ENCODE peak calls at places on chromosomes 4 and X, in four cellular contexts. W, J, K and R are unnamed samples.

GRCh38 chrX:107567370-107567769 is 60.9 kb upstream of the PRPS1 start:
- DNase-seq in W (no peak), J (no peak), K (no peak), R (no peak)

GRCh38 chr4:155552180-155552579 is 114.5 kb upstream of the GUCY1A1 start:
- DNase-seq in W (no peak), J (no peak), K (no peak), R (no peak)

GRCh38 chr4:81773557-81773956 is 301.9 kb upstream of the RASGEF1B start:
- DNase-seq in W (no peak), J (no peak), K (no peak), R (no peak)

GRCh38 chr4:185738038-185738552 is 73.9 kb downstream of the SORBS2 start:
- DNase-seq in W (peak), J (no peak), K (no peak), R (no peak)

GRCh38 chrX:118116308-118117068 is at the start of gene KLHL13:
- DNase-seq in W (peak), J (no peak), K (peak), R (peak)

GRCh38 chr4:6917445-6918241 is 8.0 kb downstream of the TBC1D14 start:
- DNase-seq in W (peak), J (peak), K (peak), R (no peak)

GRCh38 chr4:89142691-89143669 is 31.6 kb downstream of the TIGD2 start:
- DNase-seq in W (no peak), J (no peak), K (no peak), R (no peak)

GRCh38 chr4:8571702-8572685 is 8.2 kb upstream of the GPR78 start:
- DNase-seq in W (no peak), J (no peak), K (no peak), R (no peak)

GRCh38 chr4:103204114-103204513 is 6.0 kb upstream of the CENPE start:
- DNase-seq in W (peak), J (peak), K (no peak), R (no peak)

GRCh38 chrX:2710496-2710895 is 19.4 kb downstream of the CD99 start:
- DNase-seq in W (no peak), J (no peak), K (no peak), R (no peak)

GRCh38 chrX:110384490-110384889 is 25.8 kb downstream of the RTL9 start:
- DNase-seq in W (no peak), J (no peak), K (no peak), R (no peak)

GRCh38 chrX:119574394-119575266 is at the start of gene UBE2A:
- DNase-seq in W (peak), J (peak), K (peak), R (peak)

GRCh38 chr4:78520808-78521226 is 30.8 kb upstream of the ANXA3 start:
- DNase-seq in W (no peak), J (no peak), K (no peak), R (no peak)

GRCh38 chrX:65706041-65706828 is 38.8 kb downstream of the MSN start:
- DNase-seq in W (peak), J (no peak), K (no peak), R (peak)
- H3K27ac ChIP-seq in W (peak), J (peak), K (peak), R (peak)

GRCh38 chr4:20764353-20764752 is 64.1 kb downstream of the PACRGL start:
- DNase-seq in W (peak), J (no peak), K (no peak), R (no peak)

GRCh38 chr4:20761826-20762225 is 61.6 kb downstream of the PACRGL start:
- DNase-seq in W (no peak), J (no peak), K (no peak), R (no peak)

GRCh38 chr4:20761382-20761781 is 61.1 kb downstream of the PACRGL start:
- DNase-seq in W (no peak), J (no peak), K (no peak), R (no peak)

GRCh38 chr4:20754091-20754490 is 53.8 kb downstream of the PACRGL start:
- DNase-seq in W (no peak), J (no peak), K (no peak), R (no peak)

DNA sequence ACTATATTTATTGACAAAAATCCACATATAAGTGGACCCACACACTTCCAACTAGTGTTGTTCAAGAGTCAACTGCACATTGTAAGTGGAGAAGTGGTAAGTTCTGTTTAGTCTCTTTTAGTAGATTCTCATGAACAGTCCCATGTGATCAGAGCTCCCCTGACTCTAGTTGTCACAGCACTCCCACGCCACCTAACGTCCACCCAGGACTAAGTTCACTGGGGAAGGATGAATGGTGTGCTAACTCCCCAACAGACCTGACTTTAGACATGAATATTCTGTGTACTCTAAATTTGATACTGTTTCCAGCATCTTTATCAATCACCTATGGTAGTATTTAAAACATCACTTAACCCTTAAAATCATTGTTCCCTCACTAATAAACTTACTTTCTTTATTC is 59.8 kb downstream of the PACRGL start:
- DNase-seq in W (peak), J (peak), K (no peak), R (no peak)
- TF ChIP-seq CTCF in W (no peak), J (peak), K (no peak), R (no peak)

GRCh38 chr4:10664408-10664807 is 20.2 kb downstream of the CLNK start:
- DNase-seq in W (peak), J (no peak), K (no peak), R (no peak)
- H3K27ac ChIP-seq in W (no peak), J (no peak), K (no peak), R (no peak)

DNA sequence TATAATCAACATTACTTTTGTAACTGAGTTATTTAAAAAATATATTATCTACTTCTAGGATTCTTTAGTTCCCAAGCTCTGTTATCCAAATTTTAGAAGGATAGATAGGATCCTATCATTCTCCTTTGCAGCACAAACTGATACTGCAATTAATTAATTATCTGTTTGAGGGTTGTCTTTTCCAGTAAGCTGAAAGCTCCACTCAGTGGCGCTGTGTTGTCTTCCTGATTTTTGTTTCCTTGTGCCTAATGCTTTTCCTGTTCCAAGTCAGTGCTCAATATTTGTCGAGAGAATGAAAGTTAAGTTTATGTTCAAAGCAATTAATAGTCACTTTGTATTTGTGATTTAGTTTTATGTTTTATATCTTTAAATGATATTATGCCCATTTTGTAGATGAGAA is 107.4 kb upstream of the ANK2 start:
- DNase-seq in W (no peak), J (no peak), K (no peak), R (no peak)
- TF ChIP-seq CTCF in W (no peak), J (peak), K (no peak), R (no peak)

DNA sequence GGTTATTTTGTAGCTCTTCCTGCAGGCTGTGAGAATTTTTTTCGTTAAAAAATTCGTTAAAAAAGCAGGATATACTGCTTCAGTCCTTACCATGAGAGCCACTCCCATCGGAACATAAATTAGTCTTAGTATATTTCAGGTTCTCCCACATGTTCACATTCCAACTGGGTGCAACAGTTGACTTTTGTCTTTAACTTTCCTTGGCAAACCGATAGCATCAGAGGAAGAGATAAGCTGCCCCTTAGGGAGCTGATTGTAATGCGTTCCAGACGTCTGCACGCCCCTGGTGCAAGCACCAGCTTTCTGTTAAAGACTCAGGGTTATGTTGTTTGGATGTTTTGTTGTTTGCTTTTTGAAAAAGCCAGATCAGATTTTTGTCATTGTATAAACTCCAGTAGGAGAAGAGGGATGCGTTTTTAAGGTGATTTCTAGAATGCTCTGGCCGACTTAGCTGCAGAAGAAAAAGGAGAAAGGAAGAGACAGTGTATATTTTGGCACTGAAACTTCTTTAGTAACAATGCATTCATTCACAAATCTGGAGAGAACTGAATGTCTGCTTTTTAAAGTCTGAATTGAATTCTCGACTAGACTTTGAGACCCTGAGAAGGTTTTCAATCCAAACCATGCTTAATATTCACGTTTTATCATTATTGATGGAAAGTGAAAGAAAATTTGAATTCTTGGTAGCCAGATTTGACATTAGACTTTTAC is 160.9 kb downstream of the CBR4 start:
- DNase-seq in W (no peak), J (no peak), K (no peak), R (no peak)
- H3K27ac ChIP-seq in W (peak), J (no peak), K (no peak), R (peak)

GRCh38 chr4:1798530-1799363 is 5.7 kb downstream of the FGFR3 start:
- DNase-seq in W (no peak), J (no peak), K (no peak), R (no peak)
- TF ChIP-seq CTCF in W (no peak), J (no peak), K (no peak), R (no peak)